ENCODE peak calls at places on chromosome 10, in seven cellular contexts. P is CD8-positive, alpha-beta T cell; T is PC-9; G is left ventricle myocardium inferior; Y is stomach; E is right lobe of liver; R is pancreas. D is an unnamed sample.

GRCh38 chr10:62610649-62611229 is 193.8 kb upstream of the ADO start:
- DNase-seq in P (peak; percentile 51), T (no peak), G (peak; percentile 33), Y (peak; percentile 54), E (no peak), R (no peak), D (no peak)

GRCh38 chr10:5776881-5777197 is 36.4 kb downstream of the GDI2 start:
- DNase-seq in P (no peak), T (no peak), G (no peak), Y (no peak), E (no peak), R (no peak), D (no peak)

GRCh38 chr10:133030126-133030525 is 57.6 kb upstream of the ADGRA1 start:
- DNase-seq in P (no peak), T (no peak), G (no peak), Y (no peak), E (no peak), R (no peak), D (no peak)

GRCh38 chr10:63430091-63430998 is 35.4 kb downstream of the JMJD1C start:
- DNase-seq in P (no peak), T (peak; percentile 69), G (no peak), Y (no peak), E (no peak), R (no peak), D (no peak)

GRCh38 chr10:11058014-11058413 is 40.3 kb downstream of the CELF2 start:
- DNase-seq in P (no peak), T (no peak), G (no peak), Y (no peak), E (no peak), R (no peak), D (no peak)

GRCh38 chr10:505459-505858 is 184.0 kb downstream of the DIP2C start:
- DNase-seq in P (no peak), T (no peak), G (no peak), Y (no peak), E (no peak), R (peak; percentile 6), D (peak; percentile 23)

GRCh38 chr10:21413680-21414079 is 111.8 kb downstream of the SKIDA1 start:
- DNase-seq in P (no peak), T (no peak), G (no peak), Y (no peak), E (no peak), R (no peak), D (no peak)

GRCh38 chr10:51014680-51015425 is 59.4 kb upstream of the PRKG1 start:
- DNase-seq in P (no peak), T (no peak), G (no peak), Y (no peak), E (no peak), R (no peak), D (no peak)

GRCh38 chr10:44979281-44980181 is 922 bp upstream of the DEPP1 start:
- DNase-seq in P (no peak), T (peak; percentile 82), G (no peak), Y (no peak), E (no peak), R (no peak), D (no peak)

GRCh38 chr10:118505363-118505762 is 90.1 kb downstream of the PRLHR start:
- DNase-seq in P (no peak), T (no peak), G (no peak), Y (no peak), E (no peak), R (no peak), D (no peak)

GRCh38 chr10:27319752-27320561 is 79.4 kb upstream of the ACBD5 start:
- DNase-seq in P (peak; percentile 0), T (peak; percentile 86), G (peak; percentile 49), Y (peak; percentile 68), E (peak; percentile 63), R (peak; percentile 64), D (peak; percentile 52)

GRCh38 chr10:90047243-90047729 is 345.9 kb downstream of the KIF20B start:
- DNase-seq in P (no peak), T (no peak), G (no peak), Y (no peak), E (no peak), R (no peak), D (no peak)

GRCh38 chr10:35271086-35271834 is 65.0 kb upstream of the CCNY start:
- DNase-seq in P (no peak), T (no peak), G (no peak), Y (no peak), E (no peak), R (no peak), D (no peak)

GRCh38 chr10:35336921-35337741 is 822 bp downstream of the CCNY start:
- DNase-seq in P (no peak), T (no peak), G (peak; percentile 40), Y (peak; percentile 47), E (peak; percentile 69), R (peak; percentile 73), D (peak; percentile 64)

GRCh38 chr10:46526682-46527038 is 29.8 kb downstream of the GPRIN2 start:
- DNase-seq in P (no peak), T (peak; percentile 53), G (peak; percentile 14), Y (peak; percentile 39), E (no peak), R (peak; percentile 60), D (peak; percentile 57)

GRCh38 chr10:6044060-6044459 is 18.1 kb downstream of the IL2RA start:
- DNase-seq in P (no peak), T (no peak), G (no peak), Y (no peak), E (no peak), R (no peak), D (no peak)

GRCh38 chr10:55426138-55426537 is 625.1 kb upstream of the PCDH15 start:
- DNase-seq in P (no peak), T (no peak), G (no peak), Y (no peak), E (peak; percentile 35), R (no peak), D (no peak)

GRCh38 chr10:76643465-76643864 is 994.1 kb downstream of the KCNMA1 start:
- DNase-seq in P (no peak), T (no peak), G (peak; percentile 29), Y (no peak), E (no peak), R (no peak), D (no peak)

GRCh38 chr10:9848981-9849380 is 1168.7 kb upstream of the CELF2 start:
- DNase-seq in P (no peak), T (no peak), G (no peak), Y (no peak), E (no peak), R (no peak), D (no peak)

GRCh38 chr10:98424308-98425254 is 9.6 kb upstream of the PYROXD2 start:
- DNase-seq in P (no peak), T (no peak), G (no peak), Y (peak; percentile 22), E (no peak), R (peak; percentile 39), D (no peak)

GRCh38 chr10:56319386-56319785 is 41.7 kb downstream of the ZWINT start:
- DNase-seq in P (no peak), T (no peak), G (no peak), Y (no peak), E (no peak), R (no peak), D (no peak)

GRCh38 chr10:122233857-122234348 is 37.2 kb upstream of the BTBD16 start:
- DNase-seq in P (no peak), T (no peak), G (peak; percentile 70), Y (no peak), E (no peak), R (no peak), D (peak; percentile 27)

GRCh38 chr10:2356670-2357069 is 619.3 kb upstream of the ADARB2 start:
- DNase-seq in P (no peak), T (no peak), G (no peak), Y (no peak), E (no peak), R (no peak), D (no peak)

GRCh38 chr10:73262105-73262730 is 9.8 kb upstream of the MRPS16 start:
- DNase-seq in P (no peak), T (peak; percentile 85), G (no peak), Y (no peak), E (no peak), R (no peak), D (no peak)

GRCh38 chr10:29949411-29950011 is 109.9 kb downstream of the JCAD start:
- DNase-seq in P (no peak), T (peak; percentile 96), G (no peak), Y (no peak), E (no peak), R (no peak), D (no peak)

GRCh38 chr10:120931999-120932398 is 80.8 kb downstream of the WDR11 start:
- DNase-seq in P (no peak), T (no peak), G (no peak), Y (no peak), E (no peak), R (no peak), D (no peak)

DNA sequence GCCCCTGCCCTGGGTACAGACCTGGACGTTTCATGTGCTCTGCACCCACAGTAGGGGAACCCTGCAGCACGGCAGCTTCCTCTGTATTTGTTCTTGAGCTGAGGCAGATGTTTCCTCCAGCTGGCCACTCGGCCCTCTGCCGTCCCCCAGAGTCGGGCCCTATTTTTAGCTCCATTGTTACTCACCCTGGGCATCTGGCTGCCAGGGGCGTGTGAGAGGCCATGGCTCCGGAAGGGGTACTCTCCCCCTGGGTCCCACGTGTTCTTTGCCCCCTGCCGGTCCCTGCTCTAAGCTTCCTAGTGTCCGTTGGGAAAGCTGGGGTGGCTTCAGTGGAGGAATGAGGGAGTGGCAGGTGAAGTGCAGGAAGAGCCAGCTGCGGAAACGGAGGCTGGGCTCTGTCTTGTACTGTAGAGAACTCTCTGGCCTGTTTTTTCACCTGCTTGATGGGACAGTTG is 30.4 kb downstream of the PALD1 start:
- DNase-seq in P (no peak), T (no peak), G (peak; percentile 72), Y (peak; percentile 31), E (no peak), R (no peak), D (peak; percentile 70)
- H3K4me1 ChIP-seq in P (no peaks in the 10 kb centered on the region), T (no peaks in the 10 kb centered on the region), G (peaks cover 68% of the 10 kb centered on the region), Y (peaks cover 60% of the 10 kb centered on the region), E (no peaks in the 10 kb centered on the region), R (peaks cover 4% of the 10 kb centered on the region), D (peaks cover 9% of the 10 kb centered on the region)

GRCh38 chr10:8404721-8405120 is 350.2 kb downstream of the GATA3 start:
- DNase-seq in P (peak; percentile 31), T (peak; percentile 77), G (no peak), Y (no peak), E (no peak), R (no peak), D (no peak)
- H3K4me1 ChIP-seq in P (peaks cover 43% of the 10 kb centered on the region), T (peaks cover 35% of the 10 kb centered on the region), G (no peaks in the 10 kb centered on the region), Y (no peaks in the 10 kb centered on the region), E (no peaks in the 10 kb centered on the region), R (no peaks in the 10 kb centered on the region), D (no peaks in the 10 kb centered on the region)

GRCh38 chr10:124630551-124630950 is 113.6 kb downstream of the FAM53B start:
- DNase-seq in P (no peak), T (no peak), G (no peak), Y (no peak), E (no peak), R (no peak), D (no peak)
- H3K4me1 ChIP-seq in P (peaks cover 50% of the 10 kb centered on the region), T (peaks cover 27% of the 10 kb centered on the region), G (peaks cover 82% of the 10 kb centered on the region), Y (peaks cover 74% of the 10 kb centered on the region), E (peaks cover 4% of the 10 kb centered on the region), R (no peaks in the 10 kb centered on the region), D (peaks cover 5% of the 10 kb centered on the region)

DNA sequence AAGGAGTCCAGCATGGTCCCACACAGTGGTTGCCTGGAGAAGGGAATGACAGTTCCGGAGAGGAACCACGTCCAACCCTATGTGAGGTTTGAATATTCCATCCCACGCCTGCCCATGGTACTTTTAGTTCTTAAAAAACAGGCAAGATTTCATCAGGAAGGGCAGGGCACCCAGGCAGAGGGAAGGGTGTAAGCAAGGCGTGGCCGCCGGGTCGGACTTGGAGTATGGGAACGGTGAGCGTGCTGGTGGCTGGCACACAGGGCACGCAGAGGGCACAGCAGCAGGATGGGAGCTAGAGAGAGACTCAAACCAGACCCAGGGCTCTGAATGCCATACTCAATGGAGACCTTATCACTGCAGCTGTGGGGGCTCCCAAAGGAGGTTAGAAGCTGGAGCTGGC is 34.3 kb downstream of the FAM53B start:
- DNase-seq in P (no peak), T (no peak), G (peak; percentile 65), Y (peak; percentile 81), E (peak; percentile 52), R (no peak), D (no peak)
- H3K4me1 ChIP-seq in P (peaks cover 42% of the 10 kb centered on the region), T (no peaks in the 10 kb centered on the region), G (peaks cover 100% of the 10 kb centered on the region), Y (peaks cover 88% of the 10 kb centered on the region), E (peaks cover 47% of the 10 kb centered on the region), R (no peaks in the 10 kb centered on the region), D (peaks cover 10% of the 10 kb centered on the region)